ENCODE peak calls at places on chromosome 15, in ten cellular contexts. W, R, P, A, M, Z, F, Q, I and T are unnamed samples.

GRCh38 chr15:71921191-71921590 is 110.8 kb downstream of the NR2E3 start:
- DNase-seq in P (no peak), A (no peak), I (no peak), Z (no peak), M (no peak), F (peak), R (no peak), W (no peak), Q (no peak), T (no peak)

GRCh38 chr15:66269326-66270090 is 16.0 kb upstream of the MEGF11 start:
- DNase-seq in F (peak), W (no peak), Q (peak), I (peak), A (no peak), P (no peak), Z (no peak), M (no peak), R (peak), T (no peak)

GRCh38 chr15:70475921-70476320 is 287.4 kb downstream of the UACA start:
- DNase-seq in W (peak), P (no peak), I (no peak), Q (no peak), A (no peak), F (no peak), R (no peak), Z (no peak), M (no peak), T (no peak)

GRCh38 chr15:62462721-62463120 is 297.6 kb upstream of the C2CD4B start:
- DNase-seq in F (peak), Q (peak), Z (no peak), R (no peak), W (no peak), M (no peak), A (no peak), I (no peak), P (no peak), T (no peak)

GRCh38 chr15:63157891-63158431 is 684 bp upstream of the RPS27L start:
- DNase-seq in P (peak), I (peak), Q (peak), A (peak), Z (peak), R (peak), F (peak), W (no peak), M (no peak), T (peak)

GRCh38 chr15:25246641-25247417 is 192.0 kb downstream of the UBE3A start:
- DNase-seq in I (no peak), A (peak), P (peak), R (no peak), M (no peak), Q (no peak), F (no peak), W (no peak), Z (no peak), T (peak)

GRCh38 chr15:85562824-85563223 is 182.4 kb downstream of the AKAP13 start:
- DNase-seq in I (no peak), W (no peak), A (no peak), R (no peak), M (no peak), P (no peak), F (no peak), Z (no peak), Q (no peak), T (no peak)

GRCh38 chr15:29672923-29673809 is 149.1 kb downstream of the TJP1 start:
- DNase-seq in W (no peak), M (no peak), Z (no peak), R (no peak), I (no peak), P (no peak), Q (no peak), F (no peak), A (no peak), T (no peak)

GRCh38 chr15:100665570-100665969 is 63.2 kb downstream of the ASB7 start:
- DNase-seq in I (no peak), W (no peak), M (no peak), F (peak), Z (no peak), R (no peak), A (no peak), P (no peak), Q (no peak), T (no peak)

GRCh38 chr15:29093696-29094343 is 175.8 kb downstream of the NSMCE3 start:
- DNase-seq in I (no peak), M (no peak), P (no peak), A (no peak), Z (no peak), R (no peak), Q (no peak), W (peak), F (no peak), T (no peak)

GRCh38 chr15:100346866-100347512 is 5.2 kb upstream of the ADAMTS17 start:
- DNase-seq in I (no peak), M (no peak), F (no peak), A (no peak), Q (no peak), Z (no peak), R (no peak), W (no peak), P (no peak), T (no peak)

GRCh38 chr15:74203914-74204431 is 1.4 kb upstream of the STRA6 start:
- DNase-seq in Q (no peak), R (peak), F (peak), Z (no peak), I (no peak), M (no peak), A (no peak), W (no peak), P (no peak), T (peak)

GRCh38 chr15:90358124-90359033 is 6.3 kb downstream of the ZNF774 start:
- DNase-seq in I (peak), Q (peak), Z (no peak), R (peak), P (no peak), F (peak), M (no peak), W (no peak), A (no peak), T (no peak)

GRCh38 chr15:68218331-68218730 is 11.2 kb downstream of the CLN6 start:
- DNase-seq in I (no peak), M (no peak), Z (no peak), R (no peak), Q (no peak), A (no peak), P (no peak), W (no peak), F (no peak), T (no peak)

GRCh38 chr15:57527382-57528091 is 64.2 kb upstream of the MYZAP start:
- DNase-seq in Q (peak), P (no peak), A (no peak), W (no peak), Z (peak), M (no peak), F (peak), R (peak), I (peak), T (peak)

GRCh38 chr15:90055182-90055581 is 47.1 kb downstream of the IDH2 start:
- DNase-seq in M (no peak), I (no peak), R (no peak), Z (no peak), F (no peak), W (no peak), A (no peak), Q (no peak), P (no peak), T (no peak)

GRCh38 chr15:69462030-69462492 is 9.4 kb downstream of the RPLP1 start:
- DNase-seq in I (no peak), P (peak), W (no peak), F (no peak), A (peak), Z (no peak), Q (no peak), M (no peak), R (no peak), T (peak)

GRCh38 chr15:70526974-70527325 is 236.4 kb downstream of the UACA start:
- DNase-seq in I (no peak), F (no peak), Z (no peak), R (no peak), A (no peak), P (no peak), W (no peak), M (no peak), Q (no peak), T (no peak)

GRCh38 chr15:100900136-100900894 is 18.8 kb upstream of the LRRK1 start:
- DNase-seq in F (no peak), Q (no peak), Z (no peak), P (no peak), R (no peak), W (no peak), I (peak), A (no peak), M (no peak), T (no peak)

GRCh38 chr15:92807971-92808571 is 92.1 kb upstream of the CHD2 start:
- DNase-seq in Z (no peak), F (peak), A (peak), Q (no peak), W (no peak), R (peak), I (peak), P (no peak), M (no peak), T (peak)

GRCh38 chr15:59360896-59361295 is 11.8 kb downstream of the MYO1E start:
- DNase-seq in R (no peak), I (no peak), Z (no peak), Q (no peak), A (no peak), M (no peak), P (no peak), W (no peak), F (no peak), T (no peak)

GRCh38 chr15:48285329-48286214 is 45.7 kb upstream of the DUT start:
- DNase-seq in P (peak), I (peak), Q (peak), M (no peak), A (no peak), R (peak), F (peak), W (no peak), Z (peak), T (peak)

GRCh38 chr15:40425681-40426080 is 15.1 kb upstream of the BAHD1 start:
- DNase-seq in Q (no peak), P (no peak), R (no peak), Z (no peak), W (no peak), I (no peak), A (no peak), M (no peak), F (no peak), T (no peak)

GRCh38 chr15:80685628-80686027 is 9.5 kb upstream of the ABHD17C start:
- DNase-seq in M (no peak), I (no peak), Q (no peak), A (no peak), W (no peak), F (no peak), Z (no peak), P (no peak), R (no peak), T (no peak)

GRCh38 chr15:65330934-65331645 is 26.6 kb downstream of the RNU5B-1 start:
- DNase-seq in Z (no peak), W (no peak), I (peak), A (no peak), Q (no peak), P (no peak), R (no peak), M (no peak), F (peak), T (no peak)

GRCh38 chr15:61256231-61256630 is 27.1 kb upstream of the RORA start:
- DNase-seq in Z (no peak), R (no peak), A (no peak), W (no peak), F (no peak), M (no peak), P (no peak), Q (no peak), I (no peak), T (no peak)

GRCh38 chr15:74768771-74769342 is 13.0 kb upstream of the CSK start:
- DNase-seq in Q (peak), A (peak), P (peak), R (peak), F (peak), M (no peak), Z (peak), I (peak), W (peak), T (peak)

GRCh38 chr15:73141216-73141900 is 89.1 kb downstream of the NEO1 start:
- DNase-seq in Z (no peak), I (no peak), Q (no peak), A (no peak), F (no peak), P (no peak), W (no peak), M (no peak), R (no peak), T (no peak)

GRCh38 chr15:33091983-33092688 is 102.4 kb downstream of the FMN1 start:
- DNase-seq in F (no peak), I (no peak), Q (no peak), A (no peak), Z (no peak), P (no peak), M (no peak), R (no peak), W (no peak), T (no peak)

GRCh38 chr15:90956551-90957104 is 1.9 kb downstream of the RCCD1 start:
- DNase-seq in Q (peak), R (peak), M (peak), I (peak), P (peak), Z (peak), W (peak), A (peak), F (peak), T (peak)

GRCh38 chr15:99176757-99177156 is 71.9 kb downstream of the SYNM start:
- DNase-seq in W (no peak), M (no peak), I (peak), R (peak), Q (no peak), P (no peak), F (peak), Z (no peak), A (no peak), T (no peak)

GRCh38 chr15:85402195-85402921 is 22.0 kb downstream of the AKAP13 start:
- DNase-seq in A (no peak), F (peak), Z (no peak), I (peak), M (no peak), R (no peak), Q (no peak), W (no peak), P (no peak), T (no peak)

GRCh38 chr15:87623832-87624231 is 632.7 kb downstream of the NTRK3 start:
- DNase-seq in F (peak), R (peak), P (no peak), Q (no peak), M (no peak), A (no peak), W (no peak), I (no peak), Z (no peak), T (no peak)

GRCh38 chr15:26069204-26069603 is 206.1 kb upstream of the ATP10A start:
- DNase-seq in W (no peak), A (no peak), M (no peak), Q (no peak), I (no peak), Z (no peak), P (no peak), R (no peak), F (no peak), T (no peak)

GRCh38 chr15:85414495-85414894 is 34.1 kb downstream of the AKAP13 start:
- DNase-seq in Q (peak), F (peak), M (no peak), I (peak), R (no peak), W (no peak), Z (peak), A (no peak), P (no peak), T (no peak)

GRCh38 chr15:68442041-68442440 is 10.1 kb upstream of the ITGA11 start:
- DNase-seq in I (no peak), P (no peak), F (peak), W (no peak), Z (no peak), R (no peak), A (no peak), Q (no peak), M (no peak), T (no peak)